ENCODE peak calls at places on chromosomes 2 and 18, in four cellular contexts. J is stomach, Y is A549, D is endothelial cell. W is an unnamed sample.

GRCh38 chr2:11597538-11598225 is 63.8 kb downstream of the GREB1 start:
- DNase-seq in J (no peak), Y (no peak), D (no peak), W (no peak)

GRCh38 chr2:150853258-150853657 is 365.8 kb upstream of the RND3 start:
- DNase-seq in J (no peak), Y (no peak), D (no peak), W (no peak)

GRCh38 chr18:68564348-68564747 is 150.6 kb downstream of the TMX3 start:
- DNase-seq in J (no peak), Y (no peak), D (no peak), W (no peak)

GRCh38 chr2:227509824-227510619 is 38.1 kb downstream of the AGFG1 start:
- DNase-seq in J (no peak), Y (peak; percentile 42), D (no peak), W (no peak)

GRCh38 chr2:76958749-76959148 is 563.4 kb downstream of the LRRTM4 start:
- DNase-seq in J (no peak), Y (no peak), D (peak; percentile 47), W (no peak)

GRCh38 chr2:64563436-64563938 is 39.4 kb downstream of the AFTPH start:
- DNase-seq in J (no peak), Y (no peak), D (no peak), W (no peak)

GRCh38 chr2:24855703-24856102 is 62.5 kb downstream of the CENPO start:
- DNase-seq in J (no peak), Y (no peak), D (no peak), W (no peak)

GRCh38 chr18:49273201-49273880 is 187.1 kb downstream of the DYM start:
- DNase-seq in J (no peak), Y (no peak), D (no peak), W (no peak)

GRCh38 chr2:28274911-28275685 is 117.6 kb upstream of the FOSL2 start:
- DNase-seq in J (peak; percentile 60), Y (peak; percentile 93), D (peak; percentile 7), W (no peak)

GRCh38 chr18:25237571-25238267 is 114.2 kb downstream of the ZNF521 start:
- DNase-seq in J (no peak), Y (no peak), D (no peak), W (no peak)

GRCh38 chr2:172131713-172132555 is 29.2 kb upstream of the DLX2 start:
- DNase-seq in J (no peak), Y (no peak), D (no peak), W (no peak)

GRCh38 chr18:10320848-10321247 is 133.6 kb upstream of the APCDD1 start:
- DNase-seq in J (no peak), Y (no peak), D (no peak), W (no peak)

GRCh38 chr18:62844850-62845643 is 129.7 kb downstream of the PHLPP1 start:
- DNase-seq in J (no peak), Y (no peak), D (no peak), W (no peak)

GRCh38 chr2:121903037-121903689 is 147.7 kb downstream of the TSN start:
- DNase-seq in J (no peak), Y (no peak), D (no peak), W (no peak)

GRCh38 chr2:40431600-40431955 is 20.3 kb downstream of the SLC8A1 start:
- DNase-seq in J (no peak), Y (no peak), D (no peak), W (no peak)

GRCh38 chr2:101149241-101150192 is 1.7 kb downstream of the TBC1D8 start:
- DNase-seq in J (peak; percentile 40), Y (peak; percentile 79), D (no peak), W (no peak)

GRCh38 chr18:61731169-61731568 is 161.6 kb downstream of the RNF152 start:
- DNase-seq in J (no peak), Y (no peak), D (no peak), W (no peak)

GRCh38 chr18:21163647-21164625 is 52.3 kb upstream of the ROCK1 start:
- DNase-seq in J (no peak), Y (peak; percentile 4), D (no peak), W (no peak)

GRCh38 chr2:70901235-70902066 is 34.2 kb upstream of the ATP6V1B1 start:
- DNase-seq in J (no peak), Y (peak; percentile 61), D (no peak), W (no peak)

GRCh38 chr2:152051373-152051893 is 47.4 kb downstream of the CACNB4 start:
- DNase-seq in J (no peak), Y (no peak), D (no peak), W (no peak)

GRCh38 chr18:58194028-58194427 is 150.0 kb downstream of the NEDD4L start:
- DNase-seq in J (peak; percentile 53), Y (no peak), D (peak; percentile 48), W (no peak)

GRCh38 chr2:55416826-55417568 is 2.7 kb downstream of the CCDC88A start:
- DNase-seq in J (no peak), Y (no peak), D (no peak), W (no peak)

GRCh38 chr2:224085246-224085645 is 46.2 kb upstream of the SERPINE2 start:
- DNase-seq in J (no peak), Y (peak; percentile 58), D (no peak), W (no peak)

GRCh38 chr18:24763765-24764548 is 303.5 kb downstream of the HRH4 start:
- DNase-seq in J (no peak), Y (no peak), D (no peak), W (no peak)

GRCh38 chr2:129468879-129469278 is 510.6 kb upstream of the RAB6C start:
- DNase-seq in J (no peak), Y (no peak), D (no peak), W (no peak)

GRCh38 chr18:62101236-62101635 is 85.6 kb downstream of the PIGN start:
- DNase-seq in J (no peak), Y (no peak), D (no peak), W (no peak)

GRCh38 chr2:30232027-30232800 is 880 bp downstream of the LBH start:
- DNase-seq in J (peak; percentile 47), Y (peak; percentile 75), D (peak; percentile 73), W (peak; percentile 71)

GRCh38 chr18:22346968-22347611 is 70.6 kb downstream of the CTAGE1 start:
- DNase-seq in J (peak; percentile 79), Y (no peak), D (peak; percentile 62), W (no peak)

DNA sequence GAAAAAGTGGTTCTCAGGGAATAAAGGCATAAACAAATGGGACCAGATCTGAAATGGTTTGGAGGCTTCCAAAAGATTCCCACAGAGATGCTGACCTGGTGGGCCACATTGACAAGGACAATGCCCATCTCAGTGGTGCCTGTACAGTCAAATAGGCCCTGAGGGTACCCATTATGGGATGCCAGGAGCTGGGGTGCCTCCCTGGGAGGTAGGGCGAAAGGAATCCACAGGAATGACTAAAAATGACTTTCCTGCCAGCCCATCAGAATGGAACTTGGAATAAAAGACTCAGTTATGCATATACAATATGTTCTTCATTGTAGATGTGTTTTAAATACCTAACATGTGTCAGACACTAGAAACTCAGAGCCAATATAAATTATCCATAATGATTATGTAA is 248.5 kb downstream of the RNF144A start:
- DNase-seq in J (no peak), Y (no peak), D (no peak), W (no peak)
- TF ChIP-seq CTCF in J (no peak), Y (no peak), D (no peak), W (no peak)

DNA sequence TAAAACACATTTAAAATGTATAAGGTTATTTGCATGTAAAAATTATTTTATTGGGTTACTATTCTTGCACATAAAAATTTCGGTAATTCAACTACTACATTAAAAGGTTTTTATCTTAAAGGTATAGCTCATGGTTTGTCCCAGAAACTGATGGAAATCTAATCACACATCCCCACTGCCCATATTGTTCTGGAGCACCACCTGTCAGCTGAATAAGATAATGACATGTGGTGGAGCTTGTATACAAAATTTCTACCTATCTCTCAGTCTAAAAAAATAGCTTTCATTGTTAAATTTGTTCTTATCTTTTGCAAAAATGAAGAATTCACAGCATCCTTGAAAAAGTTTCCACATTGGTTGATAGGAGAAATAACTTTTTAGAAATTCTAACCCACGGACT is 18.3 kb downstream of the ERBB4 start:
- DNase-seq in J (no peak), Y (peak; percentile 20), D (no peak), W (no peak)
- TF ChIP-seq CTCF in J (no peak), Y (peak; percentile 38), D (no peak), W (no peak)

GRCh38 chr2:86396304-86396785 is 44.8 kb upstream of the KDM3A start:
- DNase-seq in J (peak; percentile 55), Y (peak; percentile 72), D (peak; percentile 15), W (no peak)
- TF ChIP-seq CTCF in J (peak; percentile 49), Y (peak; percentile 55), D (no peak), W (no peak)

GRCh38 chr18:74291771-74292540 is at the start of gene CYB5A:
- DNase-seq in J (peak; percentile 98), Y (peak; percentile 95), D (peak; percentile 99), W (peak; percentile 97)
- TF ChIP-seq CTCF in J (no peak), Y (no peak), D (no peak), W (peak; percentile 20)

DNA sequence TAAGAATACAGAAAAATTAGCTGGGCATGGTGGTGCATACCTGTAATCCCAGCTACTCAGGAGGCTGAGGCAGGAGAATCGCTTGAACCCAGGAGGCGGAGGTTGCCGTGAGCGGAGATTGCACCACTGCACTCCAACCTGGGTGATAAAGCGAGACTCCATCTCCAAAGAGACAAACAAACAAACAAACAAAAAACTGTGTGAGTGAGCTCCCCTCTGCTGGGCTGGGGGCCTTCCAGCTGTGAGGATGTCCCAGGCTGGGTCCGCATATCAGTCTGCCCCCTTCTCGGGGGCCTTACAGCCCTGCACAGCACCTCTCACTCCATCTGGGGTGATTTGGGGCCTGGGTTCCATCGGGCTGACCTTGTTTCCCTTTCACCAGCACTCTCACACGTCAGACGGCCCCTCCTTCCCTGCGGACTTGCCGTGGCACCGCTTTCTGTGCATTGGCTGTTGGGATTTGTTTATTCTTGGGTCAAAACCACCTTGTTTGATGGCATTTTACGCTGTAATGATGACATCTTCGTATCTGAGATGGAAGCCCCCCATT is 2.8 kb upstream of the KLHL30 start:
- DNase-seq in J (no peak), Y (no peak), D (no peak), W (no peak)
- TF ChIP-seq CTCF in J (no peak), Y (no peak), D (no peak), W (no peak)

GRCh38 chr2:37142546-37142945 is 14.2 kb downstream of the EIF2AK2 start:
- DNase-seq in J (no peak), Y (no peak), D (no peak), W (no peak)
- TF ChIP-seq CTCF in J (no peak), Y (no peak), D (peak; percentile 25), W (no peak)

GRCh38 chr2:178523596-178524134 is 43.4 kb downstream of the PLEKHA3 start:
- DNase-seq in J (no peak), Y (no peak), D (no peak), W (no peak)

GRCh38 chr2:178526256-178526655 is 46.0 kb downstream of the PLEKHA3 start:
- DNase-seq in J (no peak), Y (no peak), D (no peak), W (no peak)

GRCh38 chr2:178527592-178527991 is 47.3 kb downstream of the PLEKHA3 start:
- DNase-seq in J (no peak), Y (no peak), D (no peak), W (no peak)

GRCh38 chr2:178521304-178522150 is 41.3 kb downstream of the PLEKHA3 start:
- DNase-seq in J (no peak), Y (no peak), D (no peak), W (no peak)

GRCh38 chr2:178522950-178523595 is 42.8 kb downstream of the PLEKHA3 start:
- DNase-seq in J (peak; percentile 80), Y (peak; percentile 84), D (peak; percentile 85), W (peak; percentile 79)
- TF ChIP-seq CTCF in J (peak; percentile 51), Y (peak; percentile 59), D (peak; percentile 60), W (peak; percentile 77)

W was measured in CD4-positive, alpha-beta T cell.